ENCODE peak calls at places on chromosomes 11 and 22, in four cellular contexts. L is endodermal cell, P is A549, F is transverse colon. S is an unnamed sample.

GRCh38 chr11:607971-608659 is 7.6 kb downstream of the IRF7 start:
- DNase-seq in L (no peak), P (no peak), F (no peak), S (no peak)

GRCh38 chr11:70455354-70455753 is 57.0 kb downstream of the CTTN start:
- DNase-seq in L (no peak), P (no peak), F (no peak), S (no peak)

GRCh38 chr11:8266246-8267241 is 2.9 kb upstream of the LMO1 start:
- DNase-seq in L (peak), P (no peak), F (no peak), S (no peak)

GRCh38 chr11:14969922-14970323 is 2.2 kb downstream of the CALCA start:
- DNase-seq in L (peak), P (no peak), F (peak), S (peak)

GRCh38 chr11:126054882-126055281 is 7.8 kb downstream of the CDON start:
- DNase-seq in L (no peak), P (no peak), F (no peak), S (no peak)

GRCh38 chr11:74311352-74311926 is at the start of gene P4HA3:
- DNase-seq in L (peak), P (peak), F (peak), S (no peak)

GRCh38 chr22:39598017-39598965 is 27.7 kb downstream of the CACNA1I start:
- DNase-seq in L (peak), P (peak), F (peak), S (peak)

GRCh38 chr22:39434243-39434653 is 22.6 kb upstream of the MGAT3 start:
- DNase-seq in L (no peak), P (no peak), F (no peak), S (no peak)

GRCh38 chr11:124716596-124716995 is 23.1 kb upstream of the NRGN start:
- DNase-seq in L (no peak), P (no peak), F (no peak), S (peak)

GRCh38 chr22:18024276-18024939 is at the start of gene MICAL3:
- DNase-seq in L (peak), P (peak), F (peak), S (peak)

GRCh38 chr11:71496421-71496820 is 30.6 kb upstream of the KRTAP5-7 start:
- DNase-seq in L (no peak), P (no peak), F (no peak), S (no peak)

DNA sequence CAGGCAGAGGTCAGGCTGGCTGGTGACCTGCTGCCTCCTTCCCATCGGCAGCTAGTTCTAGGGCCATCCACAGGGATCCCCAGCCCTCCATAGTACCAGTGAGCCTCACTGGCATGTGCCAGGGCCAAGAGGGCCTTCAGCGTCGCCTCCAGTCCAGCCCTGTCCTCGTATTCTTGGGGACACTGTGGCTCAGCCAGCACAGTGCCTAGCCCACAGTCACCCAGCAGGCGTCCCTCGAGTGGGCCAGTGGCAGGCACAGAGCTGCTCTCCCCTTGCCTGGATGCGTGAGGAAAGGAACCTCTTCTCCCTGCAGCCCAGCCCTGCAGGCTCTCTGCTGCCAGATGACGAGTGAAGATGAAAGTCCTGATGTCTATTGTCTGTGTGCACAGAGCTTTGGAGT is 10.6 kb upstream of the SH3BP1 start:
- DNase-seq in L (no peak), P (no peak), F (no peak), S (no peak)
- H3K27ac ChIP-seq in L (no peak), P (no peak), F (peak), S (no peak)

GRCh38 chr11:16603245-16603644 is 135.2 kb upstream of the C11orf58 start:
- DNase-seq in L (peak), P (no peak), F (no peak), S (peak)
- H3K27ac ChIP-seq in L (no peak), P (no peak), F (no peak), S (no peak)

DNA sequence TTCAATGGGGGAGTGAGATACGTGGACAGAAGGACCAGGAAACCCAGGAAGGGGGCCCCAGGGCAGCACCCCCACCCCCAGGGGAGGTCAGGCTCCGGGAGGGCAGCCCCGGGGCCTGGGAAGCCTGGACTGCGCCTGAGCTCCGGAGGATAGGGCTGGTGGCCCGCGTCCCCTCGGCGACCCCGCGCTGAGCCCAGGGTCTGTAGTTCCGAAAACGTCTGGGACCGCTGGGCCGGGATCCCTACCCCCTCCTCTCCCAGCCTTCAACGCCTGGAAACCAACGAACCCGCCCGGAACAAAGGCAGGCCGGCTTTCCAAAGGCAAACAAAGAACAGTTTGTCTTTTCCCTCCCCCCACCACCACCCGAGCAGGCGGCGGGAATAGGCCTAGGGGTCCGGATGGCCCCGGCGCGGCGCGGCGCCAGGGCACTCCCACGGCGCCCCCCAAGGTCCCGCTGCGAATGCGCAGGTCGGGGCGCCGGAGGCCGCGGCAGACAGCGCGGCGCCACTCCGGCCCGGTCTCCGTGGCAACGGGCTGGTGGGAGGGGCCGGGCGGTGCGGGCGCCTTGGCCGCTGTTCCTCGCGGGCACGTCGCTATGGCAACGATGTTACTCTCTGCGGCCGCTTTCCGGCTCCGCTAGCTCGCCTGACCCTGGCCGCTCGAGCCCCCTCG is 58.5 kb downstream of the IGLL1 start:
- DNase-seq in L (peak), P (peak), F (peak), S (no peak)
- H3K27ac ChIP-seq in L (peak), P (peak), F (peak), S (no peak)

DNA sequence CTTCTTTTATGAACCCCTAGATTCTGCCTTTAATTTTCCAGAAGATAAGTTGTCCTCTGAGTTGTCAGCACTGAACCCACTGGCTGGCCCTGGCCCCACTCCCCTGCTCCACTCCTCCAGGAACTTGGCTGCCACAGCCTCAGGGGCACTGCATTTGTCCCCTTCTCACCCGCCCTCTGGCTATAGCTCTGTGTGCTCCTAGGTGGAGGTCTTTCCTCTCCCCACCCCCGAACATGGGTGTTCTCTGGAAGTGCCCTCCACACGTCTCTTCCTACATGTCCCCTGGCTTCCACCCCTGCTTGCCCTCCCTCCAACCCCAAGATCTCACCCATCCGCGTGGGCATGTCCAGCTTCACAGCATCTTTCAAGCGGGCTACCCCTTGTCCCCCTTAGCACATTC is 137.7 kb upstream of the TEAD1 start:
- DNase-seq in L (peak), P (no peak), F (no peak), S (no peak)
- H3K27ac ChIP-seq in L (no peak), P (no peak), F (no peak), S (no peak)

GRCh38 chr11:76861490-76861953 is 804 bp downstream of the ACER3 start:
- DNase-seq in L (peak), P (no peak), F (no peak), S (no peak)
- H3K27ac ChIP-seq in L (no peak), P (peak), F (peak), S (peak)

GRCh38 chr11:58845342-58845741 is 838 bp upstream of the GLYATL2 start:
- DNase-seq in L (no peak), P (no peak), F (no peak), S (no peak)

GRCh38 chr11:58844600-58844999 is at the start of gene GLYATL2:
- DNase-seq in L (no peak), P (no peak), F (no peak), S (no peak)
- H3K27ac ChIP-seq in L (no peak), P (no peak), F (no peak), S (no peak)

DNA sequence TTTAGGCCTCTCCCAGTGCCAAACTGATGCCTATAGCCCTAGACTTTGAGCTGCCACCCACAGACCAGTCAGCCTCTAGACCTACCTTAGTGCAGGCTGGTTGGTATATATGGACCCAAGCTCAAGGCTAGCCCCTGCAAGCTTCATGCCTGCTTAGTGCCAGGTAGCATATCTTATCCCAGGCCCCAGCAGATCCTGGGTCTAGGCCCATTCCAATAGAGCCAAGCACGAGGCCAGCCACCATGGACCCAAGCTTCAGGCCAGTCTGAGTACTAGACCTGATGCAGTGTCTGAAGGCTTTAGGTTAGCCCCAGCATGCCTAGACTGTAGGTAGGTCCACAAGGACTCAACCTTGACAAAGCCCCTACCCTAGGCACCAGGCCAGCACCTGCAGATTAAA is 1081.7 kb downstream of the JRKL start:
- DNase-seq in L (no peak), P (no peak), F (no peak), S (no peak)
- H3K27ac ChIP-seq in L (no peak), P (no peak), F (no peak), S (no peak)

GRCh38 chr11:65609236-65609635 is 4.8 kb downstream of the MAP3K11 start:
- DNase-seq in L (no peak), P (no peak), F (no peak), S (no peak)
- H3K27ac ChIP-seq in L (no peak), P (no peak), F (no peak), S (no peak)

DNA sequence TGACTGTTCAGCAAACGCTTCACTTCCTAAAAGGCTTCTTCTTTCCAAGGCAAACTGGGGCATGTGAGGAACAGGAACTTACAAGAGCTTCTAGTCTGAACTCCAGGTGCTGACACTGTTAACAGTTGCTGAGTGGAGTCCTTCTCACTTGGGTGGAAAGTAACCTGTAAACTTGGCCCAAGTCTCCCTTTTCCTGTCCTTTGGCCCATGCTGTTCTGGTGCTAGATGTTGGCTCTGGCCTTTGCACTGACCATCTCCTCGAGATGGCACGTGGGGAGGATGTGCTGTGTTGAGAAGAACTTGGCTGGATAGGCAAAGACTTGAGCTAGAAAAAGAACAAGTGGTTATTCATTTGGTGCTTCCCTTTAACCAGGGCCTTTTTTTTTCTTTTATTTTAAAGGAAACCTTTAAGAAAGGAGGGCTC is 53.6 kb downstream of the PTPRJ start:
- DNase-seq in L (no peak), P (no peak), F (no peak), S (no peak)
- H3K27ac ChIP-seq in L (no peak), P (peak), F (peak), S (no peak)

DNA sequence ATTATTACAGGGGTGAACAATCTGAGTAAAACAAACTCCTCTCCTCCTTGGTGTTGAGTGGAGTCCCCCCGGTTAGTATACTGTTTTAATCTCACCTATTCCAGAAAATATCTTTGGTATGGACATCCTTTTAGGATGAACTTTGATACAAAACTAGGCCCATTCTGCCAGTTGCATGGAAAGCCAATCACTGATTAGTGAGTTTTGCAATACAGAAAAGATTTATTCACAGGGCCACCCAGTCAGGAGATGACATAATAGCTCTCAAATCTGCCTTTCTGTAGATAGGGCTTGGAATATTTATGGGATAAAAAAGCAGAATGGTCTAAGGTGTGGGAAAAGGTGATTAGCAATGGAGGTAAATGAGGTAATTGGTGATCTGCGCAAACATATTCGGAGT is 30.3 kb upstream of the SLC22A25 start:
- DNase-seq in L (no peak), P (no peak), F (no peak), S (no peak)
- H3K27ac ChIP-seq in L (no peak), P (no peak), F (no peak), S (no peak)

S was measured in foreskin keratinocyte.